ENCODE peak calls at places on chromosomes 11 and 22, in nine cellular contexts. Q, V, O, C, E, X, S, U and F are unnamed samples.

GRCh38 chr11:128040603-128041002 is 546.8 kb downstream of the ETS1 start:
- DNase-seq in Q (no peak), V (no peak), O (no peak), C (no peak), E (no peak), X (no peak), S (peak; percentile 47), U (no peak), F (no peak)

GRCh38 chr22:19819911-19820879 is 34.5 kb downstream of the GNB1L start:
- DNase-seq in Q (peak; percentile 8), V (peak; percentile 57), O (no peak), C (no peak), E (no peak), X (no peak), S (no peak), U (no peak), F (no peak)

GRCh38 chr11:121968638-121969037 is 147.4 kb downstream of the BLID start:
- DNase-seq in Q (no peak), V (no peak), O (no peak), C (no peak), E (no peak), X (no peak), S (peak; percentile 42), U (no peak), F (no peak)

GRCh38 chr22:45254789-45255261 is 14.1 kb upstream of the KIAA0930 start:
- DNase-seq in Q (no peak), V (no peak), O (no peak), C (no peak), E (peak; percentile 40), X (peak; percentile 35), S (no peak), U (no peak), F (no peak)

GRCh38 chr11:99973993-99974392 is 713.1 kb upstream of the ARHGAP42 start:
- DNase-seq in Q (no peak), V (no peak), O (no peak), C (no peak), E (no peak), X (no peak), S (no peak), U (no peak), F (no peak)

GRCh38 chr11:78541537-78541936 is 33.1 kb downstream of the NARS2 start:
- DNase-seq in Q (no peak), V (no peak), O (no peak), C (no peak), E (no peak), X (no peak), S (no peak), U (no peak), F (no peak)

GRCh38 chr22:35544189-35544588 is 3.6 kb downstream of the RASD2 start:
- DNase-seq in Q (no peak), V (no peak), O (no peak), C (no peak), E (no peak), X (no peak), S (no peak), U (no peak), F (no peak)

GRCh38 chr22:50418624-50419023 is 56.2 kb downstream of the SBF1 start:
- DNase-seq in Q (no peak), V (no peak), O (no peak), C (no peak), E (no peak), X (no peak), S (no peak), U (no peak), F (no peak)

GRCh38 chr11:30260813-30261212 is 30.0 kb downstream of the FSHB start:
- DNase-seq in Q (no peak), V (no peak), O (no peak), C (no peak), E (no peak), X (no peak), S (no peak), U (no peak), F (no peak)

GRCh38 chr11:3994030-3994640 is 100.5 kb upstream of the RRM1 start:
- DNase-seq in Q (no peak), V (no peak), O (no peak), C (no peak), E (no peak), X (no peak), S (no peak), U (no peak), F (no peak)

GRCh38 chr22:20001082-20001638 is 15.5 kb downstream of the ARVCF start:
- DNase-seq in Q (no peak), V (peak; percentile 30), O (no peak), C (no peak), E (peak; percentile 72), X (no peak), S (no peak), U (no peak), F (peak; percentile 6)

GRCh38 chr11:114080219-114080618 is 20.7 kb downstream of the ZBTB16 start:
- DNase-seq in Q (peak; percentile 60), V (no peak), O (peak; percentile 46), C (no peak), E (no peak), X (peak; percentile 76), S (no peak), U (no peak), F (no peak)

GRCh38 chr11:114077482-114078305 is 18.2 kb downstream of the ZBTB16 start:
- DNase-seq in Q (no peak), V (no peak), O (no peak), C (no peak), E (no peak), X (no peak), S (no peak), U (no peak), F (peak; percentile 48)

GRCh38 chr11:114076974-114077373 is 17.5 kb downstream of the ZBTB16 start:
- DNase-seq in Q (no peak), V (no peak), O (no peak), C (no peak), E (no peak), X (no peak), S (no peak), U (no peak), F (no peak)

GRCh38 chr11:114079406-114080072 is 20.0 kb downstream of the ZBTB16 start:
- DNase-seq in Q (no peak), V (no peak), O (no peak), C (no peak), E (no peak), X (peak; percentile 83), S (no peak), U (no peak), F (peak; percentile 51)

GRCh38 chr11:114078423-114078822 is 18.9 kb downstream of the ZBTB16 start:
- DNase-seq in Q (no peak), V (no peak), O (no peak), C (no peak), E (no peak), X (no peak), S (no peak), U (no peak), F (no peak)
- H3K27me3 ChIP-seq in Q (no peaks in the 10 kb centered on the region), V (no peaks in the 10 kb centered on the region), O (no peaks in the 10 kb centered on the region), C (no peaks in the 10 kb centered on the region), E (peaks cover 54% of the 10 kb centered on the region), X (no peaks in the 10 kb centered on the region), S (no peaks in the 10 kb centered on the region), U (peaks cover 17% of the 10 kb centered on the region), F (no peaks in the 10 kb centered on the region)

GRCh38 chr11:20205807-20206206 is 45.5 kb upstream of the DBX1 start:
- DNase-seq in Q (no peak), V (no peak), O (no peak), C (no peak), E (no peak), X (no peak), S (no peak), U (no peak), F (no peak)
- H3K27me3 ChIP-seq in Q (no peaks in the 10 kb centered on the region), V (peaks cover 15% of the 10 kb centered on the region), O (peaks cover 83% of the 10 kb centered on the region), C (no peaks in the 10 kb centered on the region), E (peaks cover 43% of the 10 kb centered on the region), X (no peaks in the 10 kb centered on the region), S (peaks cover 75% of the 10 kb centered on the region), U (peaks cover 48% of the 10 kb centered on the region), F (peaks cover 13% of the 10 kb centered on the region)

GRCh38 chr22:48428556-48429371 is 1398.9 kb downstream of the BRD1 start:
- DNase-seq in Q (no peak), V (no peak), O (no peak), C (no peak), E (peak; percentile 73), X (no peak), S (peak; percentile 7), U (no peak), F (no peak)
- H3K27me3 ChIP-seq in Q (no peaks in the 10 kb centered on the region), V (no peaks in the 10 kb centered on the region), O (peaks cover 98% of the 10 kb centered on the region), C (no peaks in the 10 kb centered on the region), E (no peaks in the 10 kb centered on the region), X (no peaks in the 10 kb centered on the region), S (peaks cover 8% of the 10 kb centered on the region), U (no peaks in the 10 kb centered on the region), F (no peaks in the 10 kb centered on the region)

GRCh38 chr11:1039481-1040427 is 3.2 kb upstream of the MUC6 start:
- DNase-seq in Q (peak; percentile 87), V (peak; percentile 54), O (no peak), C (no peak), E (no peak), X (peak; percentile 41), S (no peak), U (no peak), F (no peak)
- H3K27me3 ChIP-seq in Q (no peaks in the 10 kb centered on the region), V (peaks cover 17% of the 10 kb centered on the region), O (peaks cover 67% of the 10 kb centered on the region), C (no peaks in the 10 kb centered on the region), E (no peaks in the 10 kb centered on the region), X (no peaks in the 10 kb centered on the region), S (peaks cover 32% of the 10 kb centered on the region), U (no peaks in the 10 kb centered on the region), F (no peaks in the 10 kb centered on the region)

GRCh38 chr11:62430350-62430749 is 11.5 kb downstream of the SCGB1A1 start:
- DNase-seq in Q (no peak), V (no peak), O (no peak), C (no peak), E (no peak), X (no peak), S (no peak), U (no peak), F (no peak)
- H3K27me3 ChIP-seq in Q (no peaks in the 10 kb centered on the region), V (no peaks in the 10 kb centered on the region), O (no peaks in the 10 kb centered on the region), C (no peaks in the 10 kb centered on the region), E (no peaks in the 10 kb centered on the region), X (no peaks in the 10 kb centered on the region), S (no peaks in the 10 kb centered on the region), U (no peaks in the 10 kb centered on the region), F (no peaks in the 10 kb centered on the region)

DNA sequence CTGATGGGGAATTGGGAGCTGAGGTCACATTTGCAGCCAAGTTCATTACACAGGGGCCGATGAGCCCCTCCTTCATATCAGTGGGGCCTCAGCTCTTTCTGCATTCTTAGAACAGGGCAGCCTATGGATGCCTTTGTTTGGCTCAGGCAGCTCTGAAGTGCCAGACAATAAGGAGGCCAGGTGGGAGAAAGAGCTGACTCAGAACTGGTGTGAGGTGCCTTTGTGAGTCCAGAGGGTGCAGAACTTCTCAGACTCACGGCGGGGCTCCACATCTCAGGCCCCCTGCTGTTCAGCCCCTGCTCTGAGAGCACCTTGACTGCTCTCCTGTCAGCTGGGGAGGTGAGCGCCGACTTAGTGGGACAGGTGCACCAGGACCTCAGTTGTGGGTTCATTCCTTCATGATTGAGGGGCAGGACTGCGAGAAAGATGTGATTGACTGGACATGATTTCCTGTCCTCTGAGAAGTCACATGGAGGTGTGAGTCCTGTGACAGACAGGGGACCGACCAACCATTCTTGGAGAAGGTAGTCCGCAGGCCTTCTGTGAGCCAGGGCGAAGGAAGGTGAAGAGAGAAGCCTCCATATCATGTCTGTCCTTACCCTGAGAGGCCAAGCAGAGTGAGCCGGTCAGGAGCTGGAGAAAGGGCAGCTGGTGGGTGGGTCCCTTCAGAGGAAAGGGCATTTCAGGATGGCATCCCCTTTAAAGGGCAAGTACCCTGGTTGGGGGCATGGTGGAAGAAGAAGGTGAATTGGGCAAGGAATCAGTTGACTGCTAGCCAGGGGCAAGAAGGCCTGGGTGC is 245.0 kb upstream of the TBCEL start:
- DNase-seq in Q (no peak), V (no peak), O (no peak), C (no peak), E (no peak), X (no peak), S (no peak), U (no peak), F (no peak)
- H3K27me3 ChIP-seq in Q (no peaks in the 10 kb centered on the region), V (no peaks in the 10 kb centered on the region), O (peaks cover 66% of the 10 kb centered on the region), C (no peaks in the 10 kb centered on the region), E (peaks cover 10% of the 10 kb centered on the region), X (no peaks in the 10 kb centered on the region), S (peaks cover 43% of the 10 kb centered on the region), U (no peaks in the 10 kb centered on the region), F (no peaks in the 10 kb centered on the region)